ENCODE peak calls at places on chromosomes 16 and 17, in four cellular contexts. H, B, O and N are unnamed samples.

GRCh38 chr17:55285340-55286301 is 20.9 kb downstream of the HLF start:
- DNase-seq in O (no peak), B (peak), H (no peak), N (no peak)

GRCh38 chr16:49377196-49377755 is 3.7 kb downstream of the C16orf78 start:
- DNase-seq in B (no peak), O (no peak), H (no peak), N (no peak)

GRCh38 chr16:79380990-79381389 is 219.5 kb downstream of the MAF start:
- DNase-seq in H (no peak), O (no peak), B (no peak), N (no peak)

GRCh38 chr17:39722965-39723848 is 7.1 kb downstream of the MIEN1 start:
- DNase-seq in O (no peak), B (no peak), H (peak), N (no peak)

GRCh38 chr16:11155284-11155806 is 100.7 kb downstream of the SOCS1 start:
- DNase-seq in B (no peak), O (no peak), H (peak), N (no peak)

GRCh38 chr17:46772879-46773620 is 45.4 kb downstream of the WNT3 start:
- DNase-seq in O (no peak), H (no peak), B (no peak), N (no peak)

GRCh38 chr16:85602831-85603755 is 10.0 kb upstream of the GSE1 start:
- DNase-seq in H (no peak), O (no peak), B (no peak), N (no peak)

GRCh38 chr16:15775663-15776304 is 81.0 kb downstream of the MYH11 start:
- DNase-seq in B (no peak), H (no peak), O (no peak), N (no peak)

GRCh38 chr17:14301279-14301760 is 439 bp downstream of the HS3ST3B1 start:
- DNase-seq in B (no peak), H (peak), O (no peak), N (no peak)

GRCh38 chr16:68486671-68487495 is 38.6 kb upstream of the SMPD3 start:
- DNase-seq in B (no peak), H (no peak), O (no peak), N (no peak)

GRCh38 chr17:78494961-78495330 is 82.2 kb downstream of the DNAH17 start:
- DNase-seq in B (no peak), O (no peak), H (no peak), N (no peak)
- TF ChIP-seq FOSL1 in B (no peak), O (no peak), H (no peak), N (no peak)

GRCh38 chr16:67406628-67407027 is 9.6 kb downstream of the ZDHHC1 start:
- DNase-seq in H (no peak), O (no peak), B (no peak), N (no peak)
- TF ChIP-seq FOSL1 in H (no peak), O (no peak), B (no peak), N (no peak)

GRCh38 chr16:83110221-83110768 is 483.5 kb downstream of the CDH13 start:
- DNase-seq in H (no peak), B (no peak), O (no peak), N (no peak)
- TF ChIP-seq FOSL1 in H (no peak), B (no peak), O (no peak), N (no peak)

GRCh38 chr17:68599091-68599872 is 1.9 kb downstream of the FAM20A start:
- DNase-seq in H (no peak), O (no peak), B (no peak), N (no peak)

GRCh38 chr17:68599873-68600122 is 1.4 kb downstream of the FAM20A start:
- DNase-seq in O (no peak), B (no peak), H (no peak), N (no peak)

GRCh38 chr17:68600881-68601564 is at the start of gene FAM20A:
- DNase-seq in H (no peak), B (no peak), O (no peak), N (no peak)

GRCh38 chr17:68601565-68602266 is 549 bp upstream of the FAM20A start:
- DNase-seq in B (no peak), H (no peak), O (no peak), N (no peak)

GRCh38 chr17:68600123-68600880 is 865 bp downstream of the FAM20A start:
- DNase-seq in B (peak), O (no peak), H (no peak), N (no peak)
- TF ChIP-seq FOSL1 in B (no peak), O (no peak), H (no peak), N (no peak)

DNA sequence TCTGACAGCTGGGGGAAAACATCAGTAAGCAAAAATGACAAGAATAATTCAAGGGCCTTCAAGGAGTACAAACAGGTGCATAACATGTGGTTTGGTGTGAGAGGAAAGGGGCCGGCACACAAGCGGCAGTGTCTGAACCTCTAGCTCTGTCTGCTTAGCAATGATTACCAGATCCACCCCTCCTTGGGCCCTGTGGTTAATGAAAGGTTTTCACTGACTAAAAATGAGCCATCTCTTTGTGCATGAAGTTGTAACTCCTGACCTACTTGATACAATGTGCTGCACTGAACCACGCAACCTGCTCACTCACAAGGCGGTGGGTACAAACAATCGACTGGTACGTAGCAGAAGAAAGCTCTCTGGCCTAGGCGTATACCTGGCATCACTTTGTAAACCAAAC is 15.1 kb downstream of the FAM117A start:
- DNase-seq in B (no peak), H (no peak), O (no peak), N (no peak)
- TF ChIP-seq FOSL1 in B (no peak), H (no peak), O (no peak), N (no peak)

GRCh38 chr16:17432902-17433576 is 37.7 kb downstream of the XYLT1 start:
- DNase-seq in O (no peak), H (no peak), B (no peak), N (no peak)
- TF ChIP-seq FOSL1 in O (no peak), H (no peak), B (no peak), N (no peak)

DNA sequence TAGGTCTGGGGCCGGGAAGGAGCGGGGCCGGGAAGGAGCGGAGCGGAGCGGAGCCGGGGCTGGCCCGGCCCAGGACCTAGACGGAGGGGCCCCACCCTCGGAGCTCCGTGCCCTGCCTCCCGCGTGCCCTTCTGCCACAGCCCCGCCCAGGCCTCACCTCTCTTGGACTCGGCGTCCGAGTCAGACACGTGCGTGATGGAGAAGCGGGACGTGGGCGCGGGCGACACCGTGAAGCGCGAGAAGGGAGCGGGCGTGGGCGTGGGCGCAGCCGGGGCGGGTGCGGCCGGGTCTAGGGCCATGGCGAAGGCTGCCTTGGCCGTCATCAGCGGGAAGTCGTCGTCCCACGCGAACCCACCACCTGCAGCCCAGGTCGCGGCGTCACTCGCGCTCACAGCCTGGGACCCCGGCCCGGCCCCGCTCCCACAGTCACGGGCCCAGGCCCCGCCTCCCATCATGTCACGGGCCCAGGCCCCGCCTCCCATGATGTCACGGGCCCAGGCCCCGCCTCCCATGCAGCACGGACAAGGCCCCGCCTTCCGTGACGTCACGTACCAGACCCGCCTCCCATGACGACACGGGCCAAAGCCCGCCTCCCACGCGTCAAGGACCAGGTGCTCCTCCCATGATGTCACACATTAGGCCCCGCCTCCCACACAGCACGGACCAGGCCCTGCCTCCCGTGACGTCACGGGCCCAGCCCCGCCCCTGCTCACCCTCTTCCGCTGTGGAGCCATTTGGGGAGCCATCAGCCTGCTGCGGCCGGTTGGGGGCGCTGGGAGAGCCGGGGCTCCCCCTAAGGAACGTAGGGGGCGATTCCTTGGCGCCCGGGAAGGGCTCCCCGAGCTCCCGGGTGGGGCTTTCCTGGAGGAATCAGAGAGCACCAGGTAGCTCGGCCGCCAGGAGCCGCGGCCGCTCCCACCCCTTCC is 45.8 kb upstream of the PVALEF start:
- DNase-seq in H (peak), B (no peak), O (peak), N (peak)
- TF ChIP-seq FOSL1 in H (peak), B (no peak), O (no peak), N (no peak)